ENCODE peak calls at places on chromosomes 2 and 18, in seven cellular contexts. B, F, J, Q, W, I and L are unnamed samples.

GRCh38 chr2:10406491-10406890 is 41.6 kb downstream of the ODC1 start:
- DNase-seq in B (no peak), F (no peak), J (no peak), Q (no peak), W (no peak), I (no peak), L (peak; percentile 33)

GRCh38 chr2:169172076-169172735 is 102.8 kb downstream of the DHRS9 start:
- DNase-seq in B (no peak), F (no peak), J (no peak), Q (no peak), W (no peak), I (peak; percentile 78), L (no peak)

GRCh38 chr2:238060096-238060541 is 682 bp upstream of the SCLY start:
- DNase-seq in B (no peak), F (no peak), J (no peak), Q (peak; percentile 9), W (no peak), I (no peak), L (no peak)

GRCh38 chr18:2627821-2628276 is 27.7 kb upstream of the SMCHD1 start:
- DNase-seq in B (no peak), F (no peak), J (no peak), Q (peak; percentile 41), W (no peak), I (peak; percentile 86), L (no peak)

GRCh38 chr2:216539791-216540241 is 41.2 kb downstream of the RPL37A start:
- DNase-seq in B (peak; percentile 76), F (peak; percentile 79), J (no peak), Q (peak; percentile 49), W (no peak), I (no peak), L (peak; percentile 84)

GRCh38 chr2:142973160-142973821 is 95.8 kb downstream of the KYNU start:
- DNase-seq in B (no peak), F (no peak), J (no peak), Q (no peak), W (no peak), I (peak; percentile 26), L (no peak)

GRCh38 chr2:38277245-38278119 is 99.6 kb downstream of the ATL2 start:
- DNase-seq in B (no peak), F (no peak), J (no peak), Q (peak; percentile 40), W (no peak), I (no peak), L (no peak)

GRCh38 chr2:232588680-232589585 is 38.4 kb downstream of the EIF4E2 start:
- DNase-seq in B (peak; percentile 49), F (no peak), J (no peak), Q (peak; percentile 86), W (no peak), I (peak; percentile 19), L (peak; percentile 78)

GRCh38 chr2:182186132-182186735 is 200.6 kb downstream of the PPP1R1C start:
- DNase-seq in B (no peak), F (no peak), J (peak; percentile 33), Q (peak; percentile 34), W (no peak), I (peak; percentile 91), L (no peak)

GRCh38 chr18:12317664-12318333 is 9.8 kb downstream of the TUBB6 start:
- DNase-seq in B (no peak), F (no peak), J (no peak), Q (peak; percentile 85), W (no peak), I (peak; percentile 81), L (peak; percentile 46)

GRCh38 chr2:201130524-201131186 is 14.7 kb downstream of the CFLAR start:
- DNase-seq in B (no peak), F (no peak), J (no peak), Q (peak; percentile 91), W (no peak), I (peak; percentile 91), L (no peak)

GRCh38 chr2:183079335-183079775 is 808 bp downstream of the DUSP19 start:
- DNase-seq in B (peak; percentile 46), F (no peak), J (no peak), Q (no peak), W (no peak), I (no peak), L (peak; percentile 36)

GRCh38 chr2:230751062-230751461 is 38.4 kb downstream of the CAB39 start:
- DNase-seq in B (no peak), F (no peak), J (no peak), Q (peak; percentile 88), W (no peak), I (peak; percentile 61), L (no peak)

GRCh38 chr2:202494856-202495604 is 118.9 kb downstream of the BMPR2 start:
- DNase-seq in B (no peak), F (no peak), J (no peak), Q (no peak), W (no peak), I (no peak), L (no peak)

GRCh38 chr2:122739732-122740593 is 984.5 kb downstream of the TSN start:
- DNase-seq in B (no peak), F (no peak), J (no peak), Q (no peak), W (no peak), I (no peak), L (no peak)

GRCh38 chr2:5035134-5035533 is 657.0 kb upstream of the SOX11 start:
- DNase-seq in B (no peak), F (no peak), J (no peak), Q (no peak), W (no peak), I (no peak), L (no peak)

GRCh38 chr18:616380-616995 is 19.7 kb downstream of the CLUL1 start:
- DNase-seq in B (no peak), F (no peak), J (no peak), Q (peak; percentile 58), W (no peak), I (peak; percentile 74), L (no peak)

GRCh38 chr2:241141214-241141770 is 8.0 kb downstream of the PASK start:
- DNase-seq in B (no peak), F (peak; percentile 60), J (no peak), Q (no peak), W (no peak), I (no peak), L (no peak)

GRCh38 chr2:44005831-44006230 is 10.0 kb upstream of the LRPPRC start:
- DNase-seq in B (no peak), F (no peak), J (no peak), Q (peak; percentile 34), W (no peak), I (peak; percentile 50), L (no peak)

GRCh38 chr18:62329676-62330454 is 4.8 kb downstream of the TNFRSF11A start:
- DNase-seq in B (peak; percentile 78), F (no peak), J (no peak), Q (peak; percentile 83), W (peak; percentile 23), I (peak; percentile 14), L (peak; percentile 44)

GRCh38 chr2:43424262-43425207 is 171.3 kb downstream of the THADA start:
- DNase-seq in B (no peak), F (no peak), J (no peak), Q (no peak), W (no peak), I (no peak), L (no peak)

GRCh38 chr2:164657129-164657528 is 35.8 kb upstream of the GRB14 start:
- DNase-seq in B (no peak), F (no peak), J (no peak), Q (peak; percentile 40), W (no peak), I (no peak), L (no peak)

DNA sequence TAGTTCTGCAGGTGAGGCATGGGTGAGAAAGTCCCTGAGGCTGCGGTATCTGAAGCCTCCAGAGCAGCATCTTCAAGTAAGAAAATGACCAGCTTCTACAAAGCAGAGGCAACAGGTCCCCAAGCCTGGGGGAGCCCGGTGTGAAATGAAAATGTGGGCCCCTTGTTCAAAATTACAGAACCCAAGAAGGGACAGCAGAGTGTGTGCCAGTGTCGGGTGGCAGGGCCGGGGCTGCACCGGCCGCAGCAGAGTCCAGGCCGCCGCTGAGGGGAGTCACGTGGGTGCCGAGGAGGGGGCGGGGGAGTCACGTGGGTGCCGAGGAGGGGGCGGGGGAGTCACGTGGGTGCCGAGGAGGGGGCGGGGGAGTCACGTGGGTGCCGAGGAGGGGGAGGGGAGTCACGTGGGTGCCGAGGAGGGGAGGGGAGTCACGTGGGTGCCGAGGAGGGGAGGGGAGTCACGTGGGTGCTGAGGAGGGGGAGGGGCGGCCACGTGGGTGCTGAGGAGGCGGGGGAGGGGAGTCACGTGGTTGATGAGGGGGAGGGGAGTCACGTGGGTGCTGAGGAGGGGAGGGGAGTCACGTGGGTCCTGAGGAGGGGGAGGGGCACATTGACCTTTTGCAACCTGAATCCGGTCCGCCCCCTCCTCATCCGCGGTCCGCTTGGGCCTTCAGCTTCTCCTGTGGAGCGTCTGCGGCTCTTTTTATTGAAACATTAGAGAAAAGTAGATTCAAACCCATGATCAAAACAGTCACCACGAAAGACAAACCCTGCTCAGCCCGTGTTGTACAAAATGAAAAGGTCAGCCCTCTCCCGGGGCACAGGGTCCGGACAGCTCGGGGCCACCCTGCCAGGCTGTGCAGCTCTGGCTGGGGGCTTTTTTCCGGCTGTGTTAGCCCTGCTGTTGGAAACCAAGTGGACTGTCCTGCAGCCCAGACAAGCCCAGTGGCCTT is 10.4 kb downstream of the COLEC11 start:
- DNase-seq in B (peak; percentile 53), F (peak; percentile 81), J (no peak), Q (no peak), W (no peak), I (peak; percentile 25), L (peak; percentile 72)
- H3K27ac ChIP-seq in B (no peak overlapping the region), F (peak overlapping the region; percentile 43), J (no peak overlapping the region), Q (no peak overlapping the region), W (no peak overlapping the region), I (no peak overlapping the region), L (peak overlapping the region; percentile 69)

DNA sequence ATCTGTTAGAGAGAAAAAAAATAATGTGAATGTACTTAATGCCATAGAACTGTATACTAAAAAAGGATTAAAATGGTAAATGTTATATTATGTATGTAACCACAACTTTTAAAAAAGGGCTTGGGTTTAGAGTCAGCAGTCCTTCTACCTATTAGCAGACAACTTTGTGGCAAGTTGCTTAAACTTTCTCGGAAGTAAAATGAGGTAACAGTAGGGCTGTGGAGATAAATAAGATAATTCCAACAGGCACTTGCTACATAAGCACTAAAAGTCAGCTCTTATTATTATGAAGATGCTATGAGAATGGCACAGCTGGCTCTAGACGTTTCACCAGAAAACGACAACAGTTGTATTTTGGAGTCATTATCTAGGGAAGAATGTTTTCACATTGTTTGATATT is 31.3 kb downstream of the AAK1 start:
- DNase-seq in B (no peak), F (no peak), J (no peak), Q (no peak), W (no peak), I (no peak), L (no peak)
- H3K9me3 ChIP-seq in B (no peaks in the 10 kb centered on the region), F (peaks cover 8% of the 10 kb centered on the region), J (no peaks in the 10 kb centered on the region), Q (no peaks in the 10 kb centered on the region), W (no peaks in the 10 kb centered on the region), I (no peaks in the 10 kb centered on the region), L (no peaks in the 10 kb centered on the region)

DNA sequence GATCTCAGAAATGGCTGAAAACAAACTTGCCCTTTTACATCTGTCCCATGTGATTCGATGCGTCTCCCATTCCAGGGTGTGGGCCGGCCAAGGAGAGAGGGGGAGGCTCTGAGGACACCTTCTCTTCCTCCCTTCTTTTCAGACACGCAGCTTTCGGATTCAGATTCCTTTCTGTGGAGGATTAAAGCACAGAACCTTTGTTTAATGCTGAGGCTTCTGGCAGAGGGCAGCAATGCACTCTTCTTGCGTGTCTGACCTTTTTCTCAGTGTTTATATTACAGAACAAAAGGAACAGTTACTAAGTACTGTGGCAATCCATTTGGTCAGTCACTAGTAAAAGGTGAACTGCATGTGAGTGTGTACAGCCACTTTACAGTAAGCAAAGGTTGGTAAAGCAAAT is 268.9 kb upstream of the CCDC68 start:
- DNase-seq in B (no peak), F (no peak), J (peak; percentile 45), Q (peak; percentile 72), W (no peak), I (no peak), L (no peak)
- H3K27ac ChIP-seq in B (peak overlapping the region; percentile 15), F (no peak overlapping the region), J (no peak overlapping the region), Q (peak overlapping the region; percentile 64), W (no peak overlapping the region), I (no peak overlapping the region), L (no peak overlapping the region)

GRCh38 chr2:130300258-130300969 is 42.3 kb upstream of the IMP4 start:
- DNase-seq in B (no peak), F (peak; percentile 48), J (no peak), Q (no peak), W (no peak), I (no peak), L (no peak)
- H3K9me3 ChIP-seq in B (no peaks in the 10 kb centered on the region), F (no peaks in the 10 kb centered on the region), J (peaks cover 3% of the 10 kb centered on the region), Q (no peaks in the 10 kb centered on the region), W (no peaks in the 10 kb centered on the region), I (no peaks in the 10 kb centered on the region), L (no peaks in the 10 kb centered on the region)